ENCODE peak calls at places on chromosome 7, in four cellular contexts. G, P, R and L are unnamed samples.
A peak's percentile ranks its signal among the peaks of the same experiment; 100 is the strongest.

GRCh38 chr7:75943864-75944263 is 28.9 kb downstream of the POR start:
- DNase-seq in G (no peak), P (no peak), R (no peak), L (no peak)

GRCh38 chr7:8441106-8441590 is 7.7 kb downstream of the NXPH1 start:
- DNase-seq in G (no peak), P (no peak), R (no peak), L (no peak)

GRCh38 chr7:83696101-83696500 is 47.2 kb upstream of the SEMA3E start:
- DNase-seq in G (no peak), P (no peak), R (no peak), L (no peak)

GRCh38 chr7:23055582-23056178 is 41.8 kb upstream of the HYCC1 start:
- DNase-seq in G (peak; percentile 32), P (peak; percentile 24), R (peak; percentile 49), L (peak; percentile 37)

GRCh38 chr7:103937680-103938079 is 51.8 kb downstream of the RELN start:
- DNase-seq in G (no peak), P (no peak), R (no peak), L (no peak)

GRCh38 chr7:121510302-121510701 is 114.2 kb upstream of the FAM3C start:
- DNase-seq in G (no peak), P (peak; percentile 7), R (no peak), L (no peak)

GRCh38 chr7:80216996-80217842 is 82.6 kb downstream of the GNAI1 start:
- DNase-seq in G (no peak), P (no peak), R (no peak), L (no peak)

GRCh38 chr7:91050677-91051076 is 213.6 kb upstream of the FZD1 start:
- DNase-seq in G (no peak), P (no peak), R (no peak), L (no peak)

GRCh38 chr7:85908051-85908450 is 721.2 kb upstream of the SEMA3D start:
- DNase-seq in G (no peak), P (no peak), R (no peak), L (no peak)

GRCh38 chr7:90224204-90224603 is 12.7 kb downstream of the STEAP2 start:
- DNase-seq in G (no peak), P (no peak), R (no peak), L (no peak)

GRCh38 chr7:101433688-101434087 is 71.0 kb downstream of the COL26A1 start:
- DNase-seq in G (no peak), P (no peak), R (no peak), L (no peak)
- H3K27me3 ChIP-seq in G (no peaks in the 10 kb centered on the region), P (no peaks in the 10 kb centered on the region), R (no peaks in the 10 kb centered on the region), L (no peaks in the 10 kb centered on the region)

DNA sequence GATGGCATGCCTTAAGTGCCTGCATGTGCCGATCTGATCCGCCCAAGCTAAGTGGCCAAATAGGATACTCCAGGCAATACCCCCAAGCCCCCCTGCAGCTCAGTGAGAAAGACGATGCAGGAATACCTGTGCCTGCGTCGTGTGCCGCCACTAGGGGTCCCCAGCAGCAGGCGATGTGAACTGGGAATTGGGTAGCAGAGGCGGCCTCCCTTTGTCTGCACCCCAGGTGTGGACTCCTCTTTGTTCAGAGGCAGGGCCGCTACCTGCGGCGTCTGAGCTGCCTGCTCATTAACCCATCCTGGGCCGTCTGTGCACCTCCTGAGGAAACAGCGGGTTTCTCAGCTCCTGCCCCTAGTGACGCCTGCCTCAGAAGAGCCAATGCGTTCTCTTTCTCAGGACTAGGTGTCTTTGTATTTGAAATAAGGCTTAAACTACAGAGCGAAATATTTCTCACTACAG is 4.8 kb upstream of the CHN2 start:
- DNase-seq in G (peak; percentile 45), P (peak; percentile 72), R (peak; percentile 39), L (peak; percentile 59)
- H3K4me1 ChIP-seq in G (no peaks in the 10 kb centered on the region), P (peaks cover 23% of the 10 kb centered on the region), R (no peaks in the 10 kb centered on the region), L (peaks cover 3% of the 10 kb centered on the region)

GRCh38 chr7:128167316-128167691 is 73.8 kb upstream of the LEP start:
- DNase-seq in G (no peak), P (peak; percentile 70), R (no peak), L (peak; percentile 40)
- H3K27me3 ChIP-seq in G (peaks cover 33% of the 10 kb centered on the region), P (no peaks in the 10 kb centered on the region), R (no peaks in the 10 kb centered on the region), L (no peaks in the 10 kb centered on the region)

GRCh38 chr7:2610466-2610865 is 21.3 kb upstream of the TTYH3 start:
- DNase-seq in G (no peak), P (no peak), R (no peak), L (no peak)
- H3K4me1 ChIP-seq in G (peaks cover 4% of the 10 kb centered on the region), P (no peaks in the 10 kb centered on the region), R (no peaks in the 10 kb centered on the region), L (no peaks in the 10 kb centered on the region)

GRCh38 chr7:155381852-155382801 is 75.8 kb upstream of the EN2 start:
- DNase-seq in G (no peak), P (no peak), R (no peak), L (no peak)
- H3K27me3 ChIP-seq in G (peaks cover 46% of the 10 kb centered on the region), P (peaks cover 6% of the 10 kb centered on the region), R (no peaks in the 10 kb centered on the region), L (peaks cover 5% of the 10 kb centered on the region)

GRCh38 chr7:124781907-124782306 is 16.3 kb upstream of the GPR37 start:
- DNase-seq in G (no peak), P (no peak), R (no peak), L (no peak)
- H3K4me1 ChIP-seq in G (no peaks in the 10 kb centered on the region), P (no peaks in the 10 kb centered on the region), R (no peaks in the 10 kb centered on the region), L (no peaks in the 10 kb centered on the region)

DNA sequence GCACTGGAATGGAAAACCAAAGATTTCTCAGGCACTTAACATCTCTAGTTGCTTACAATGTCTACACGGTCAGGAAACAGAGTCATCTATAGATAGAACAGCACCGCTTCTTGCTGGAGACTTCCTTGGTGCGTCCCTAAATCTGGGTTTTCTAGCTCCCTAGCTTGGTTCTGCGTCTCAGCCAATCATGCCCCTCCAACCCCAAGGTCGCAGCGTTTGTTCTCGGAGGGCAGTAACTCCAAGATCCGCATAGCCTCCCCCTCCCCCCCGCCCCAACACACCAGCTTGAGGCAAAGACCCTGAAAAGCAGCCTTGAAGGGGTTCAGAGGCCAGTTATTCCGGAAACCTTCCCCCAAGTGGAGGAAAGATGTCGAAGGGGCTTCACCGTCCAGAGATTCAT is 7.7 kb downstream of the DLX6 start:
- DNase-seq in G (no peak), P (no peak), R (no peak), L (no peak)
- H3K27me3 ChIP-seq in G (peaks cover 72% of the 10 kb centered on the region), P (peaks cover 22% of the 10 kb centered on the region), R (no peaks in the 10 kb centered on the region), L (no peaks in the 10 kb centered on the region)

GRCh38 chr7:95596183-95597135 is at the start of gene PDK4:
- DNase-seq in G (no peak), P (peak; percentile 97), R (peak; percentile 62), L (peak; percentile 90)

GRCh38 chr7:95593343-95593742 is 3.0 kb downstream of the PDK4 start:
- DNase-seq in G (no peak), P (no peak), R (no peak), L (no peak)

GRCh38 chr7:95598511-95598910 is 2.2 kb upstream of the PDK4 start:
- DNase-seq in G (no peak), P (no peak), R (no peak), L (no peak)

GRCh38 chr7:95594185-95594584 is 2.1 kb downstream of the PDK4 start:
- DNase-seq in G (no peak), P (no peak), R (no peak), L (no peak)

GRCh38 chr7:95595825-95596182 is 512 bp downstream of the PDK4 start:
- DNase-seq in G (no peak), P (peak; percentile 45), R (no peak), L (no peak)
- H3K4me1 ChIP-seq in G (no peaks in the 10 kb centered on the region), P (peaks cover 4% of the 10 kb centered on the region), R (no peaks in the 10 kb centered on the region), L (peaks cover 6% of the 10 kb centered on the region)

GRCh38 chr7:4607321-4607729 is 74.8 kb upstream of the FOXK1 start:
- DNase-seq in G (no peak), P (no peak), R (no peak), L (no peak)

GRCh38 chr7:4604456-4604940 is 77.6 kb upstream of the FOXK1 start:
- DNase-seq in G (no peak), P (no peak), R (no peak), L (no peak)

GRCh38 chr7:4606776-4607175 is 75.3 kb upstream of the FOXK1 start:
- DNase-seq in G (no peak), P (no peak), R (no peak), L (no peak)

GRCh38 chr7:4602905-4603842 is 78.9 kb upstream of the FOXK1 start:
- DNase-seq in G (no peak), P (no peak), R (no peak), L (no peak)

DNA sequence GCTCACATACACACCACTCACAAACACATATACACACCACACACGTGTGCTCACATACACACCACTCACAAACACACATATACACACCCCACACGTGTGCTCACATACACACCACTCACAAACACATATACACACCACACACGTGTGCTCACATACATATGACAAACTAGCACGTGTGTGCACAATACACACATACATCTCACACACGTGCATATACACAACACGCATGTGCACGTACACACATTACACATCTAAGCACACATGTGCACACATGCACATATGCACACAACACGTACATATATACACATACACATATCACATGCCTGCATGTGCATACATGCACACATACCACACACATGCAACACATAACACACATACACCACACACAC is 78.3 kb upstream of the FOXK1 start:
- DNase-seq in G (no peak), P (no peak), R (no peak), L (no peak)
- H3K27me3 ChIP-seq in G (no peaks in the 10 kb centered on the region), P (no peaks in the 10 kb centered on the region), R (no peaks in the 10 kb centered on the region), L (no peaks in the 10 kb centered on the region)